ENCODE peak calls at places on chromosomes 7 and 10, in four cellular contexts. B, N, K and S are unnamed samples.

GRCh38 chr10:71088054-71088453 is 124.3 kb upstream of the UNC5B start:
- DNase-seq in N (no peak), K (no peak), B (no peak), S (peak; percentile 72)

GRCh38 chr10:64036996-64037666 is 515.9 kb downstream of the REEP3 start:
- DNase-seq in N (no peak), K (no peak), B (no peak), S (no peak)

GRCh38 chr10:50497758-50498157 is 126.0 kb downstream of the SGMS1 start:
- DNase-seq in B (peak; percentile 72), K (no peak), N (peak; percentile 86), S (no peak)

GRCh38 chr10:12684784-12685183 is 316.7 kb downstream of the CCDC3 start:
- DNase-seq in N (no peak), B (no peak), K (no peak), S (no peak)

GRCh38 chr10:124659380-124659779 is 84.8 kb downstream of the FAM53B start:
- DNase-seq in N (no peak), B (no peak), K (no peak), S (no peak)

GRCh38 chr7:82674319-82674718 is 230.7 kb upstream of the CACNA2D1 start:
- DNase-seq in N (peak; percentile 67), K (no peak), B (no peak), S (no peak)

GRCh38 chr7:19754521-19755116 is 18.8 kb downstream of the TMEM196 start:
- DNase-seq in B (peak; percentile 88), K (peak; percentile 63), N (peak; percentile 12), S (no peak)

GRCh38 chr10:93701903-93702277 is 502 bp downstream of the FRA10AC1 start:
- DNase-seq in B (peak; percentile 4), N (peak; percentile 55), K (no peak), S (no peak)

GRCh38 chr10:24821986-24822385 is 98.3 kb upstream of the ARHGAP21 start:
- DNase-seq in K (peak; percentile 23), B (peak; percentile 66), N (peak; percentile 49), S (no peak)

GRCh38 chr10:102401735-102402511 is 6.4 kb downstream of the NFKB2 start:
- DNase-seq in B (peak; percentile 80), N (peak; percentile 50), K (peak; percentile 92), S (no peak)

GRCh38 chr10:30645340-30645827 is 15.8 kb upstream of the LYZL2 start:
- DNase-seq in B (peak; percentile 31), K (peak; percentile 53), N (peak; percentile 47), S (no peak)

GRCh38 chr7:120723465-120724385 is 134.2 kb downstream of the TSPAN12 start:
- DNase-seq in N (no peak), K (no peak), B (no peak), S (no peak)

DNA sequence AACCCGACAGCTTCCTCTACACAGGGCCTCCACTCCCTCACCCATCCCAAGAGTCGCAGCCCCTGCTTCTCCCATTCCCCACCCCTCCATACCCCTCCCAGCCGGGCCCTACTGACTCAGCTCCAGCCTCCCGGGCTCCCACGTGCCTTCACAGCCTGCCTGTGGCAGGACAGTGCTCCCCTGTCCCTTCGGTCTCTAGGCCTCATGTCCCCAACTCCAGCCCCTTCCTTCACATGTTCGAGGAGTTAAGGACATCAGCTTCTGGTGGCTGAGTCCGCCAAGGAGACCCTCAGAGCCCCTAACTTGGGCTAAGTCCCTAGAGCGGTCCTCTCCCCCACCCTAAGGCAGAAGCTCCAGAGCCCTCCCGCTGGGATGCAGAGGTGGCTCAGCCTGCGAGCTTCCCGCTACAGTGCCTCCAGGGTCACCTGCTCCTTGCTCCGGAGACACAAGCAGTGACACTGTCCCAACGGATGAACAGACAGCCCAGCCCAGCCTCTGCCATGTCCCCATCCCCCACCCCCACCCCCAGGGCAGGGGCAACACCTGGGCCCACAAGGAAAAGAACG is 800 bp downstream of the SMARCD3 start:
- DNase-seq in K (no peak), B (no peak), N (no peak), S (peak; percentile 67)
- H3K4me1 ChIP-seq in K (peaks cover 27% of the 10 kb centered on the region), B (peaks cover 4% of the 10 kb centered on the region), N (peaks cover 42% of the 10 kb centered on the region), S (peaks cover 56% of the 10 kb centered on the region)

GRCh38 chr7:22566176-22566575 is 66.2 kb upstream of the STEAP1B start:
- DNase-seq in N (no peak), K (no peak), B (no peak), S (no peak)

GRCh38 chr7:22565315-22565811 is 65.4 kb upstream of the STEAP1B start:
- DNase-seq in K (no peak), B (peak; percentile 60), N (peak; percentile 74), S (peak; percentile 63)

GRCh38 chr7:22563621-22564241 is 63.7 kb upstream of the STEAP1B start:
- DNase-seq in K (peak; percentile 77), B (peak; percentile 9), N (peak; percentile 12), S (no peak)

GRCh38 chr7:22563115-22563514 is 63.1 kb upstream of the STEAP1B start:
- DNase-seq in K (no peak), N (peak; percentile 7), B (no peak), S (no peak)

DNA sequence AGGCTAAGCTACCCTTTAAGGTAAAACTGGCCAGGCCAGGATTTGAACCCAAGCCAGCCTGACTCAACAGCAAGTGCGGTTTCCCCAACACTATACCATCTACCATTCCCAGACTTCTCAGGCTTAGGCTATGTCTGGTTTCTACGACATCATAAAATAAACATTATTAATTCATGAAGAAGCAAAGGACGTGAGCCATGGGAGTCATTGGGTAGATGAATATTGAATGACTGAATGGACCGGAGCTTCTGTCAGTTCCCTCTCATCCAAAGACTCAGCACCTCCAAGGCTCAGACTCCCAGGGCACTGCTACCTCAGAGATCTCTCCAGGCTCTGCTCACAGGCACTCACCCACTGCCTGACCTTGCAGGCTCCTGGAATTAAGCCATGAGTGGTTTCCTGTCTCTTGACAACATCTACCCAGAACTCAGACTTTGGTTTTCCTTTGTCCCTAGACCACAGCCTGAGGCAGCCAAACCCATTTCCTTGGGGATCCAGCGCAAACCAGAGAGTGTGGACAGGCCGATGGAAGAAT is 64.6 kb upstream of the STEAP1B start:
- DNase-seq in N (peak; percentile 88), B (peak; percentile 88), K (no peak), S (no peak)
- H3K4me1 ChIP-seq in N (peaks cover 41% of the 10 kb centered on the region), B (peaks cover 74% of the 10 kb centered on the region), K (peaks cover 10% of the 10 kb centered on the region), S (peaks cover 55% of the 10 kb centered on the region)

DNA sequence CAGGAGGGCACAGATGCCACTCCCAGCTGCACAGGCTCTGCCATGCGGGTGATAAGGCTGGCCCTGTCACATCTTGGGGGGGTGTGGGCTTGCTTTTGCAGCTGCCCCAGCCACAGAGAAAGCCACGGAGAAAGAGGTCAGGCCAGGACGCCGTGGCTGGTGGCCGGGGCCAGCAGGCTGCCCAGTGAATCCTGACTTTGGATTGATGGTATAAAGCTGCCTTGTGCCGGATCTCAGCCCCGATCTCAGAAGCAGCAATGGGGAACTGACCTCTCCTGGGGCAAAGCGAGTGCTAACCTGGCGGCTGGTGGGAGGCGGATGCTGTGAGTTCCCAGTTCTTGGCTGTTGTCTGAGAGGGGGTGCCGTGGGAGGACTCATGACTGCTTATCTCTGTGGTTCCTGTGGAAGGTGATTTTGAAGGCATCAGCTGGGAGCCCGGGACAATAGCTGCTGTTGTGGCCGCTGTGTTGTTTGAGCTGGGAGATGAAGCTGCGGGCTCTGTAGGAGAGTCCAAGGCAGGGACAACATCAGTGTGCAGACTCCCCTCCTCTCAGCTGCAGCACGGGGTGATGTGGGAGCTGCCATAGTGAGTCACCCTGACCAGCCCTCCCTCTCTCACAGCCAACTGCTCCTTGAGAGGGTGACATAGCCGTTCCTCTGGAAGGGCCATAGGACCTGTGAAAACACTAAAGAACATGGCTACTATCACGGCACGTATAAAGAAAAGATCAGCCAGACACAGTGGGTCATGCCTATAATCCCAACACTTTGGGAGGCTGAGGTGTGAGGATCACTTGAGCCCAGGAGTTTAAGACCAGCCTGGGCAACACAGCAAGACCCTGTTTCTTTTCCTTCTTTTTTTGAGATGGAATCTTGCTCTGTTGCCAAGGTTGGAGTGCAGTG is 17.0 kb downstream of the IL15RA start:
- DNase-seq in N (peak; percentile 73), B (no peak), K (no peak), S (no peak)
- H3K4me1 ChIP-seq in N (peaks cover 18% of the 10 kb centered on the region), B (peaks cover 15% of the 10 kb centered on the region), K (no peaks in the 10 kb centered on the region), S (no peaks in the 10 kb centered on the region)

GRCh38 chr7:47407821-47408674 is 173.9 kb downstream of the TNS3 start:
- DNase-seq in B (no peak), N (no peak), K (no peak), S (peak; percentile 63)

GRCh38 chr7:47414342-47415288 is 167.3 kb downstream of the TNS3 start:
- DNase-seq in N (no peak), B (no peak), K (no peak), S (peak; percentile 47)

GRCh38 chr7:47413526-47414341 is 168.2 kb downstream of the TNS3 start:
- DNase-seq in N (no peak), B (no peak), K (no peak), S (no peak)

GRCh38 chr7:47408675-47409074 is 173.2 kb downstream of the TNS3 start:
- DNase-seq in N (no peak), B (no peak), K (no peak), S (peak; percentile 39)

GRCh38 chr7:47411281-47411869 is 170.5 kb downstream of the TNS3 start:
- DNase-seq in K (no peak), N (no peak), B (no peak), S (peak; percentile 51)
- H3K4me1 ChIP-seq in K (no peaks in the 10 kb centered on the region), N (peaks cover 11% of the 10 kb centered on the region), B (peaks cover 5% of the 10 kb centered on the region), S (peaks cover 4% of the 10 kb centered on the region)